ENCODE peak calls at places on chromosome 20, in eight cellular contexts. P is cardiac fibroblast, L is left ventricle myocardium inferior, F is brain microvascular endothelial cell, Y is neural progenitor cell, U is IMR-90, Q is Panc1, J is A673. G is an unnamed sample.

GRCh38 chr20:23349338-23350006 is 1.1 kb upstream of the NXT1 start:
- DNase-seq in P (no peak), L (no peak), F (no peak), Y (peak; percentile 52), U (no peak), Q (no peak), J (no peak), G (peak; percentile 6)

GRCh38 chr20:45841407-45842129 is 8.0 kb downstream of the SNX21 start:
- DNase-seq in P (no peak), L (no peak), F (no peak), Y (no peak), U (no peak), Q (no peak), J (no peak), G (no peak)

GRCh38 chr20:13059398-13060136 is 50.8 kb downstream of the SPTLC3 start:
- DNase-seq in P (no peak), L (no peak), F (no peak), Y (no peak), U (no peak), Q (no peak), J (no peak), G (no peak)

GRCh38 chr20:61434361-61434781 is 182.3 kb downstream of the CDH4 start:
- DNase-seq in P (no peak), L (no peak), F (no peak), Y (peak; percentile 67), U (peak; percentile 25), Q (no peak), J (peak; percentile 89), G (no peak)

GRCh38 chr20:6008254-6008653 is 45.6 kb downstream of the LRRN4 start:
- DNase-seq in P (peak; percentile 98), L (no peak), F (peak; percentile 77), Y (peak; percentile 16), U (peak; percentile 92), Q (no peak), J (peak; percentile 67), G (no peak)

GRCh38 chr20:49037962-49038387 is 8.1 kb upstream of the CSE1L start:
- DNase-seq in P (peak; percentile 6), L (no peak), F (peak; percentile 6), Y (no peak), U (peak; percentile 4), Q (no peak), J (no peak), G (no peak)

GRCh38 chr20:49397525-49397924 is 84.9 kb downstream of the KCNB1 start:
- DNase-seq in P (peak; percentile 67), L (no peak), F (peak; percentile 18), Y (no peak), U (peak; percentile 25), Q (no peak), J (no peak), G (no peak)

GRCh38 chr20:47370850-47371782 is 14.6 kb upstream of the ZMYND8 start:
- DNase-seq in P (no peak), L (no peak), F (no peak), Y (peak; percentile 63), U (no peak), Q (no peak), J (no peak), G (no peak)

GRCh38 chr20:25015986-25016385 is 23.4 kb upstream of the APMAP start:
- DNase-seq in P (no peak), L (no peak), F (no peak), Y (no peak), U (no peak), Q (no peak), J (no peak), G (no peak)

GRCh38 chr20:31860431-31861345 is 9.6 kb downstream of the DUSP15 start:
- DNase-seq in P (peak; percentile 61), L (no peak), F (no peak), Y (peak; percentile 87), U (no peak), Q (no peak), J (no peak), G (no peak)

GRCh38 chr20:13791562-13792459 is 7.0 kb downstream of the NDUFAF5 start:
- DNase-seq in P (no peak), L (no peak), F (no peak), Y (no peak), U (no peak), Q (no peak), J (no peak), G (no peak)

GRCh38 chr20:17644451-17644850 is 37.6 kb downstream of the RRBP1 start:
- DNase-seq in P (no peak), L (no peak), F (no peak), Y (no peak), U (no peak), Q (no peak), J (no peak), G (no peak)

GRCh38 chr20:18055261-18055660 is 2.5 kb downstream of the OVOL2 start:
- DNase-seq in P (no peak), L (no peak), F (no peak), Y (no peak), U (no peak), Q (no peak), J (no peak), G (no peak)

GRCh38 chr20:15945301-15945700 is 627.9 kb downstream of the KIF16B start:
- DNase-seq in P (no peak), L (no peak), F (no peak), Y (no peak), U (no peak), Q (no peak), J (no peak), G (no peak)

GRCh38 chr20:10076126-10077080 is 41.6 kb downstream of the ANKEF1 start:
- DNase-seq in P (peak; percentile 49), L (no peak), F (no peak), Y (no peak), U (no peak), Q (no peak), J (no peak), G (no peak)

GRCh38 chr20:62358171-62358719 is 8.9 kb downstream of the LAMA5 start:
- DNase-seq in P (peak; percentile 49), L (peak; percentile 43), F (no peak), Y (no peak), U (no peak), Q (no peak), J (no peak), G (no peak)

GRCh38 chr20:31808481-31808880 is 10.7 kb upstream of the MYLK2 start:
- DNase-seq in P (no peak), L (no peak), F (peak; percentile 12), Y (no peak), U (no peak), Q (no peak), J (no peak), G (no peak)

GRCh38 chr20:51457281-51457932 is 85.1 kb downstream of the NFATC2 start:
- DNase-seq in P (peak; percentile 79), L (peak; percentile 53), F (peak; percentile 73), Y (peak; percentile 20), U (peak; percentile 67), Q (no peak), J (peak; percentile 25), G (no peak)

GRCh38 chr20:58056021-58056591 is 172.3 kb downstream of the ANKRD60 start:
- DNase-seq in P (no peak), L (no peak), F (no peak), Y (no peak), U (no peak), Q (no peak), J (no peak), G (no peak)

GRCh38 chr20:5168582-5169396 is 42.0 kb downstream of the CDS2 start:
- DNase-seq in P (peak; percentile 42), L (no peak), F (no peak), Y (no peak), U (peak; percentile 38), Q (no peak), J (peak; percentile 74), G (no peak)

GRCh38 chr20:20702330-20703245 is 9.9 kb downstream of the RALGAPA2 start:
- DNase-seq in P (no peak), L (no peak), F (no peak), Y (no peak), U (no peak), Q (no peak), J (no peak), G (no peak)

GRCh38 chr20:53750827-53751393 is 157.3 kb upstream of the ZNF217 start:
- DNase-seq in P (peak; percentile 62), L (no peak), F (peak; percentile 58), Y (no peak), U (peak; percentile 91), Q (no peak), J (peak; percentile 81), G (no peak)
- H3K4me3 ChIP-seq in P (no peak overlapping the region), L (no peak overlapping the region), F (no peak overlapping the region), Y (no peak overlapping the region), U (no peak overlapping the region), Q (no peak overlapping the region), J (no peak overlapping the region), G (no peak overlapping the region)

GRCh38 chr20:34873583-34874093 is 982 bp upstream of the GGT7 start:
- DNase-seq in P (no peak), L (no peak), F (no peak), Y (no peak), U (no peak), Q (no peak), J (no peak), G (no peak)
- H3K4me3 ChIP-seq in P (no peak overlapping the region), L (peak overlapping the region; percentile 89), F (no peak overlapping the region), Y (no peak overlapping the region), U (no peak overlapping the region), Q (no peak overlapping the region), J (peak overlapping the region; percentile 69), G (no peak overlapping the region)

DNA sequence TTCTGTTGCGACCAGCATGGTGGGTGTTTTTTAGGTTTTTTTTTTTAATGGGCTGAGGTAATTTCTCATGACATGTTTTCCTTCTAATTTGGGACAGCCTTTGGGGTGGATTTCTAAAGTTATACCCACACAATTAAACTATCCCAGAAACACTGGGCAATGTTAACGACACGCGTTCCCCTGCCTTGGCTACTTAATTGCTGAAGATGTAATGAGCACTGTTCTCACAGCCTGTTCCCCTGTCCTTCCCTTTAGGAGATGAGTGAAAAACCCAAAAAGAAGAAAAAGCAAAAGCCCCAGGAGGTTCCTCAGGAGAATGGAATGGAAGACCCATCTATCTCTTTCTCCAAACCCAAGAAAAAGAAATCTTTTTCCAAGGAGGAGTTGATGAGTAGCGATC is 5.2 kb downstream of the NOP56 start:
- DNase-seq in P (no peak), L (no peak), F (no peak), Y (no peak), U (no peak), Q (no peak), J (no peak), G (no peak)
- H3K4me3 ChIP-seq in P (no peak overlapping the region), L (no peak overlapping the region), F (no peak overlapping the region), Y (no peak overlapping the region), U (no peak overlapping the region), Q (no peak overlapping the region), J (no peak overlapping the region), G (no peak overlapping the region)

DNA sequence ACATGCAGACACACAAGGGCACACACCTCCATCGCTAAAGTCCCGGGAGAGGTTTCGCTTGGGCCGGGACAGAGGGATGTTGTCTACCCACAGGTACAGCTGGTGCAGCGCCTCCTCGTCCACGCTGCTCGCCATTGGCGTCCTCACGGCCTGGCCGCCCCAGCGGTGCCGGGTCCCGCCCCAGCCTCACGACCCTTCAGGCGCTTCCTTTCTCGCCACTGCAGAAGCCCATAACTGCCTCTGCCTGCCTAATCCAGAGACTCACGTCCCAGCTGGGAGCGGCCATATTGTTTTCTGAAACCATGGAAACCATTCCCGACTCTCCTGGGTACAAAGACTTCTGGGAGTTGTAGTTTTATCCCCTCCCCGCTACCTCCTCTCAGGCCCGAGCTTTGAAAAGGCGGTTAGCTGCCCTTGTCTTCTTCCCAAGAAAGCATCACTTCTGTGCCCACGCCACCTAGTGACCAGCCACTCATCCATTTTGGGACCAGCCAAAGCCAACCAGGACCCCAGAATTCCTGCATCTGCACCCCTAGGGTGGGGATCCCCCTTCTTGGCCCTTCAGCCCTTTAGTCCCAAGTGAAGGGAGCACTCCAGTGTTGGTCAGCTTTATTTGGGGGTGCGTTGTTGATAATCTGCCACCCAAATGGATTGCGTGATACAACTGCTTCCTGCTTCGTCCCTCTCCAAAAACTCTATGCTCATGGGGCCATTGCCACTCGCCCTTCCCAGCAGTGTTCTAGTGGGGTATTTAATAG is at the start of gene SPEF1:
- DNase-seq in P (peak; percentile 94), L (peak; percentile 62), F (peak; percentile 90), Y (peak; percentile 97), U (peak; percentile 92), Q (peak; percentile 91), J (peak; percentile 98), G (peak; percentile 32)
- H3K4me3 ChIP-seq in P (peak within 1 kb of the TSS; percentile 47), L (peak within 1 kb of the TSS; percentile 66), F (peak within 1 kb of the TSS; percentile 50), Y (peak within 1 kb of the TSS; percentile 42), U (peak within 1 kb of the TSS; percentile 25), Q (peak within 1 kb of the TSS; percentile 48), J (peak within 1 kb of the TSS; percentile 40), G (peak within 1 kb of the TSS; percentile 33)